ENCODE peak calls at places on chromosomes 11 and 22, in five cellular contexts. One of them, this sample, is unnamed.

GRCh38 chr11:3000032-3000961 is 8.2 kb upstream of the NAP1L4 start:
- DNase-seq in HCT116: no peak
- DNase-seq in heart left ventricle: peak
- DNase-seq in HFF-Myc: no peak
- DNase-seq in cardiac fibroblast: peak
- DNase-seq in this sample: peak

GRCh38 chr11:2975594-2975993 is 16.5 kb downstream of the NAP1L4 start:
- DNase-seq in heart left ventricle: no peak
- DNase-seq in HCT116: peak
- DNase-seq in HFF-Myc: no peak
- DNase-seq in cardiac fibroblast: peak
- DNase-seq in this sample: no peak

GRCh38 chr11:43923327-43924111 is 18.9 kb upstream of the C11orf96 start:
- DNase-seq in cardiac fibroblast: peak
- DNase-seq in HCT116: no peak
- DNase-seq in heart left ventricle: peak
- DNase-seq in HFF-Myc: no peak
- DNase-seq in this sample: peak

GRCh38 chr22:37051629-37052385 is at the start of gene KCTD17:
- DNase-seq in cardiac fibroblast: peak
- DNase-seq in HFF-Myc: no peak
- DNase-seq in HCT116: peak
- DNase-seq in heart left ventricle: peak
- DNase-seq in this sample: peak

GRCh38 chr11:112470355-112470754 is 209.7 kb upstream of the PLET1 start:
- DNase-seq in HCT116: no peak
- DNase-seq in HFF-Myc: no peak
- DNase-seq in heart left ventricle: no peak
- DNase-seq in cardiac fibroblast: no peak
- DNase-seq in this sample: no peak

GRCh38 chr11:126476256-126476970 is 120.9 kb downstream of the ST3GAL4 start:
- DNase-seq in HCT116: no peak
- DNase-seq in cardiac fibroblast: no peak
- DNase-seq in HFF-Myc: no peak
- DNase-seq in heart left ventricle: no peak
- DNase-seq in this sample: no peak

GRCh38 chr11:120184371-120184945 is 26.4 kb upstream of the OAF start:
- DNase-seq in HCT116: no peak
- DNase-seq in heart left ventricle: peak
- DNase-seq in HFF-Myc: no peak
- DNase-seq in cardiac fibroblast: no peak
- DNase-seq in this sample: peak

GRCh38 chr11:16484434-16484833 is 128.1 kb upstream of the SOX6 start:
- DNase-seq in cardiac fibroblast: no peak
- DNase-seq in HCT116: no peak
- DNase-seq in heart left ventricle: no peak
- DNase-seq in HFF-Myc: no peak
- DNase-seq in this sample: no peak

GRCh38 chr22:24416095-24416494 is 11.3 kb upstream of the ADORA2A start:
- DNase-seq in cardiac fibroblast: no peak
- DNase-seq in HFF-Myc: peak
- DNase-seq in HCT116: no peak
- DNase-seq in heart left ventricle: no peak
- DNase-seq in this sample: no peak

GRCh38 chr11:64358907-64359711 is at the start of gene RPS6KA4:
- DNase-seq in heart left ventricle: peak
- DNase-seq in HFF-Myc: no peak
- DNase-seq in HCT116: no peak
- DNase-seq in cardiac fibroblast: peak
- DNase-seq in this sample: peak

GRCh38 chr22:36435516-36436415 is 45.7 kb downstream of the TXN2 start:
- DNase-seq in HFF-Myc: no peak
- DNase-seq in HCT116: no peak
- DNase-seq in cardiac fibroblast: no peak
- DNase-seq in heart left ventricle: no peak
- DNase-seq in this sample: no peak

GRCh38 chr11:108122166-108122628 is 830 bp downstream of the ACAT1 start:
- DNase-seq in HFF-Myc: no peak
- DNase-seq in cardiac fibroblast: peak
- DNase-seq in heart left ventricle: no peak
- DNase-seq in HCT116: no peak
- DNase-seq in this sample: peak

GRCh38 chr11:59186130-59186594 is 14.2 kb downstream of the DTX4 start:
- DNase-seq in heart left ventricle: no peak
- DNase-seq in HFF-Myc: no peak
- DNase-seq in cardiac fibroblast: no peak
- DNase-seq in HCT116: peak
- DNase-seq in this sample: no peak

GRCh38 chr11:123694551-123694950 is 40.1 kb upstream of the SCN3B start:
- DNase-seq in HFF-Myc: no peak
- DNase-seq in HCT116: no peak
- DNase-seq in cardiac fibroblast: no peak
- DNase-seq in heart left ventricle: no peak
- DNase-seq in this sample: no peak

GRCh38 chr11:1618231-1618630 is 3.7 kb downstream of the KRTAP5-4 start:
- DNase-seq in heart left ventricle: no peak
- DNase-seq in HCT116: no peak
- DNase-seq in cardiac fibroblast: no peak
- DNase-seq in HFF-Myc: no peak
- DNase-seq in this sample: no peak

GRCh38 chr22:33018232-33018864 is 39.8 kb downstream of the SYN3 start:
- DNase-seq in cardiac fibroblast: peak
- DNase-seq in HCT116: peak
- DNase-seq in heart left ventricle: peak
- DNase-seq in HFF-Myc: peak
- DNase-seq in this sample: peak

GRCh38 chr11:92383430-92383829 is 158.8 kb downstream of the FAT3 start:
- DNase-seq in HFF-Myc: peak
- DNase-seq in heart left ventricle: no peak
- DNase-seq in HCT116: no peak
- DNase-seq in cardiac fibroblast: peak
- DNase-seq in this sample: no peak

GRCh38 chr11:6404341-6405038 is 14.2 kb downstream of the SMPD1 start:
- DNase-seq in heart left ventricle: no peak
- DNase-seq in cardiac fibroblast: no peak
- DNase-seq in HFF-Myc: no peak
- DNase-seq in HCT116: no peak
- DNase-seq in this sample: no peak

GRCh38 chr11:36006556-36006955 is 62.7 kb downstream of the LDLRAD3 start:
- DNase-seq in HFF-Myc: no peak
- DNase-seq in heart left ventricle: no peak
- DNase-seq in HCT116: no peak
- DNase-seq in cardiac fibroblast: no peak
- DNase-seq in this sample: no peak

GRCh38 chr22:19590696-19591095 is 66.5 kb upstream of the CLDN5 start:
- DNase-seq in HCT116: no peak
- DNase-seq in heart left ventricle: no peak
- DNase-seq in HFF-Myc: no peak
- DNase-seq in cardiac fibroblast: no peak
- DNase-seq in this sample: no peak

GRCh38 chr11:111734383-111735261 is 31.6 kb downstream of the PPP2R1B start:
- DNase-seq in heart left ventricle: no peak
- DNase-seq in HFF-Myc: no peak
- DNase-seq in cardiac fibroblast: peak
- DNase-seq in HCT116: no peak
- DNase-seq in this sample: no peak

GRCh38 chr11:102157219-102157618 is 47.0 kb downstream of the YAP1 start:
- DNase-seq in heart left ventricle: peak
- DNase-seq in HCT116: no peak
- DNase-seq in cardiac fibroblast: peak
- DNase-seq in HFF-Myc: no peak
- DNase-seq in this sample: peak

DNA sequence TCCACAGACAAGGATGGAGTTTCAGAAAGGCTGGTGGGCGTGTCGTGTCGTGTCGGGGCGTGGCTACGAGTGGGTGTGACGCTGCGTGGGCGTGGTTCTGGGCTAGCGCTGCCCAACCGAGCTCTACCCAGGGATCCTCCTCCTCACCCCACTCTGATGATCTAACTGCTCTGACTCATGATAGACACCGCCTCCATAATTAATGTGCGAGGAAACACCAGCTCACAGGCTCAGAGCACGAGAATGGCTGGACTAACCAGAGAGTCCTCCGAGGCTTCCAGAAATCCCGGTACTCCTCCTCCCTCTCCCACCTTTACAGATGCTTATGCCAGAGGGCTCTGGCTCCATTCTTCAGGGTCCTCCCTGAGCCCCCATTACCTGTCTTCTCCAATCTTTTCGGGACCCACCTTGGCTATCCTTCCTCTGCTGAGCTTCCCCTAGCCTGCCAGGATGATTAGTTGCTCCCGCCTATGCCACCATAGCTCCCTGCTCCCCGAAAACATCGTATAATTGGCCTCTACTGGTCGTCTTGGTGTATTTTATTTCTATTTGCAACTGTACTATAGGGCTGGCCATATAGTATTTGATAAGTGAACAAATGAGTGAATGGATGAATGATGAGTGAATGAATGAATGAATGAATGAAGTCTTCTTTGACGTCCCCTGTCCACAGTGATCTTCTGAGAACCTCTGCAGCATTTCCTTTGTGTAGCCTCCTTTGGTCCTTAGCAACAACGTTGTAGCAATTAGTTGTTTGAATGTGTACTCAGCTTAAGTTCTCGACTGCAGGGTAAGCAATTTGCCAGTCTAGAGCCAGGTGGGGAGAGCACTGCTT is 21.7 kb downstream of the TMPRSS13 start:
- DNase-seq in heart left ventricle: peak
- DNase-seq in HCT116: peak
- DNase-seq in HFF-Myc: peak
- DNase-seq in cardiac fibroblast: peak
- DNase-seq in this sample: peak
- TF ChIP-seq CTCF in heart left ventricle: no peak
- TF ChIP-seq CTCF in HCT116: no peak
- TF ChIP-seq CTCF in HFF-Myc: no peak
- TF ChIP-seq CTCF in cardiac fibroblast: no peak
- TF ChIP-seq CTCF in this sample: no peak

DNA sequence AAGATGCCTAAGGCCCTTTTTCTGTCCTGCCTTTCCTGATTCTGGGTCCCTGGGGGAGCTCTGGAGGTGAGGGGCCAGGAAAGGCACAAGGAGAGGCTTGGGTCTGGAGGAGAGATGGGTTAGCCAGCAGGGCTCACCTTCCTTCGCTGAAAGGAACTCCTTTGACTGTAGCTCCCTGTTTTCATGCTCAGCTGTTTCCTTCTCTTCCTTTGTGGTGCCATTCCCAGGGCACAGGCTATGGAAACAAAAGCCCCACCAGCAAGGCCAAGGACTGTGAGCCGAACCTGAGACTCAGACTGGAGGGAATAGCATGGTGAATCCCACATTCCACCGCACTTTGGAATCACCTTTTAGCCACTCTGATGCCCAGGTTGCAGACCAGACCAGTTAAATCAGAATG is 10.5 kb downstream of the SLC43A3 start:
- DNase-seq in HCT116: no peak
- DNase-seq in HFF-Myc: no peak
- DNase-seq in heart left ventricle: no peak
- DNase-seq in cardiac fibroblast: no peak
- DNase-seq in this sample: no peak
- H3K4me3 ChIP-seq in HCT116: no peak
- H3K4me3 ChIP-seq in HFF-Myc: no peak
- H3K4me3 ChIP-seq in heart left ventricle: no peak
- H3K4me3 ChIP-seq in cardiac fibroblast: no peak
- H3K4me3 ChIP-seq in this sample: no peak

GRCh38 chr11:17602105-17603001 is 55.3 kb downstream of the OTOG start:
- DNase-seq in heart left ventricle: no peak
- DNase-seq in cardiac fibroblast: no peak
- DNase-seq in HFF-Myc: no peak
- DNase-seq in HCT116: no peak
- DNase-seq in this sample: no peak

GRCh38 chr11:17603056-17603825 is 56.2 kb downstream of the OTOG start:
- DNase-seq in HFF-Myc: no peak
- DNase-seq in HCT116: no peak
- DNase-seq in cardiac fibroblast: no peak
- DNase-seq in heart left ventricle: no peak
- DNase-seq in this sample: no peak

GRCh38 chr11:17600316-17601205 is 53.5 kb downstream of the OTOG start:
- DNase-seq in heart left ventricle: no peak
- DNase-seq in cardiac fibroblast: no peak
- DNase-seq in HFF-Myc: no peak
- DNase-seq in HCT116: no peak
- DNase-seq in this sample: peak

GRCh38 chr11:17599460-17599925 is 52.4 kb downstream of the OTOG start:
- DNase-seq in cardiac fibroblast: no peak
- DNase-seq in HCT116: no peak
- DNase-seq in heart left ventricle: no peak
- DNase-seq in HFF-Myc: no peak
- DNase-seq in this sample: no peak

DNA sequence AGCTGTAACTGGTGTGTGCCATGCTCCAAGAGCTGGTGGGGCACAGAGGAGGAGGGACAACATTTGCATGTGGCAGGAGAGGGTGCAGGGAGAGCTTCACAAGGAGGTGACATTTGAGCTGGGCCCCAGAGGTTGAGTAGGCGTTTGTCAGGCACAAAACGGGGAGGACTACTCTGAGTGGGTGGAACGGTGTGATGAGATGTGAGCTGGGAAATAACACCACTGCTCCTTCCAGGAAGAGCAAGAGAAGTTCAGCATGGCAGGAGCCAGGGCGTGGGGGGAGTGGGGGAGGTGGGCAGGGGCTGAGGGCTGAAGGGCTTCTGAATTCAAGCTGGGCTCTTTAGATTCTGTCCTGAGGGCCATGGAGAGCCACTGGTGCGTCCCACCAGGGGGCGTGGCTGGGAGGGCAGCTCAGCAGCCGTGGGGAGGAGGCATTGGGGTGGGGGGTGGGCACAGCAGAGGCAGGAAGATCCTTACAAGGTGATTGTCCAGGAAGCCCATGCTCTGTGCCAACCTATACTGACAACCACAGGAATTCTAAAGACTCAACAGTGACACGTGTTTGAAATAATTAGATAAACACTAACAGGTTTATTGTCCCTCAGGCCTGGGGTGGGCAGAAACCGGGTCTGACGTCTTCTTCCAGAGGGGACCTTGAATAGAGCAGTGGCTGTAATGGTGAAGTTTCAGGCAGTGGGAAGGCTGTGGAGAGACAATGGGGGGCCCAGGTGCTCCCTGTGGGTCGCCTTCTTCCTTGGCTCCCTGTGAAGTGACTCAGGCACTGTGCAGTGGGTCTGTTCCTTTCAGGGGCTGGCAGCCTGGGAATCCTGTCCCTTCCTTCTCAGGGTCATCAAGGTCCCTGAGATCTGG is 54.4 kb downstream of the OTOG start:
- DNase-seq in HCT116: no peak
- DNase-seq in HFF-Myc: no peak
- DNase-seq in cardiac fibroblast: no peak
- DNase-seq in heart left ventricle: no peak
- DNase-seq in this sample: no peak
- TF ChIP-seq CTCF in HCT116: no peak
- TF ChIP-seq CTCF in HFF-Myc: no peak
- TF ChIP-seq CTCF in cardiac fibroblast: no peak
- TF ChIP-seq CTCF in heart left ventricle: no peak
- TF ChIP-seq CTCF in this sample: no peak

DNA sequence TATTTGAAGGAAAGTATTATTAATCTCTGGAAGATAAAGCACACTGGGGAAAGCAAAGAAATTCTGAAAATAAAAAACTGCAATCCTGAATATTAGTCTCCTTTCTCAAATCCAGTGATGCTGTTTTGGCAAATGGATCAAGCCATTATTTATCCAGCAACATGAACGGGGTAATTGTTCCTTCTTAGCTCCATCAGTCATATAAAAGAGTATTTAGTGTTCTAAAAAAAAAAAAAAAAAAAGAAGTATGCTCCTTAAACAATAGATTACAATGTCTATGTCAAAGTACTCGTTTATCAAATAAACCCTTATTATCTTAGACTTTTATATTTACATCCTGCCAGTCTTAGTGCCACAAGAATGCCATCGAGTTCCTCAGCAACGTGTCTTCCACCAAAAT is 1.3 kb downstream of the RDX start:
- DNase-seq in heart left ventricle: no peak
- DNase-seq in HCT116: no peak
- DNase-seq in HFF-Myc: no peak
- DNase-seq in cardiac fibroblast: no peak
- DNase-seq in this sample: no peak
- H3K4me3 ChIP-seq in heart left ventricle: peak
- H3K4me3 ChIP-seq in HCT116: peak
- H3K4me3 ChIP-seq in HFF-Myc: peak
- H3K4me3 ChIP-seq in cardiac fibroblast: peak
- H3K4me3 ChIP-seq in this sample: no peak